ENCODE peak calls at places on chromosomes 4 and X, in six cellular contexts. P, A, D, B, L and V are unnamed samples.

GRCh38 chrX:43703211-43703791 is 47.2 kb downstream of the MAOA start:
- DNase-seq in P (peak), A (no peak), D (peak), B (no peak), L (no peak), V (peak)

GRCh38 chr4:1216869-1217294 is 32.0 kb downstream of the CTBP1 start:
- DNase-seq in P (no peak), A (no peak), D (no peak), B (peak), L (no peak), V (no peak)

GRCh38 chrX:17052776-17053175 is 106.3 kb downstream of the REPS2 start:
- DNase-seq in P (no peak), A (no peak), D (no peak), B (no peak), L (no peak), V (no peak)

GRCh38 chr4:23878912-23879732 is 10.7 kb downstream of the PPARGC1A start:
- DNase-seq in P (no peak), A (no peak), D (no peak), B (no peak), L (no peak), V (peak)

GRCh38 chr4:34181891-34182290 is 2062.4 kb downstream of the ARAP2 start:
- DNase-seq in P (no peak), A (no peak), D (peak), B (no peak), L (no peak), V (no peak)

GRCh38 chr4:69239777-69240176 is 25.2 kb upstream of the UGT2B11 start:
- DNase-seq in P (peak), A (peak), D (no peak), B (no peak), L (no peak), V (peak)

GRCh38 chrX:105698386-105698785 is 124.0 kb upstream of the NRK start:
- DNase-seq in P (no peak), A (no peak), D (no peak), B (no peak), L (no peak), V (no peak)

GRCh38 chr4:81021526-81021944 is 9.0 kb upstream of the BMP3 start:
- DNase-seq in P (peak), A (no peak), D (no peak), B (no peak), L (no peak), V (no peak)

GRCh38 chr4:26478330-26478729 is 12.0 kb downstream of the CCKAR start:
- DNase-seq in P (no peak), A (no peak), D (no peak), B (no peak), L (no peak), V (no peak)

GRCh38 chrX:123153846-123154335 is 30.2 kb upstream of the GRIA3 start:
- DNase-seq in P (no peak), A (no peak), D (no peak), B (no peak), L (no peak), V (peak)

GRCh38 chr4:185017964-185018772 is at the start of gene HELT:
- DNase-seq in P (no peak), A (no peak), D (no peak), B (peak), L (no peak), V (no peak)

GRCh38 chrX:151239748-151240147 is 63.4 kb downstream of the GPR50 start:
- DNase-seq in P (no peak), A (no peak), D (no peak), B (no peak), L (no peak), V (no peak)

GRCh38 chr4:10085386-10085785 is 31.2 kb downstream of the WDR1 start:
- DNase-seq in P (no peak), A (no peak), D (no peak), B (no peak), L (peak), V (no peak)

GRCh38 chrX:119983494-119983893 is 39.9 kb upstream of the NKAP start:
- DNase-seq in P (no peak), A (no peak), D (no peak), B (no peak), L (no peak), V (no peak)

GRCh38 chr4:779555-779954 is 46.4 kb downstream of the CPLX1 start:
- DNase-seq in P (no peak), A (no peak), D (no peak), B (no peak), L (no peak), V (no peak)

GRCh38 chr4:4631150-4631549 is 89.3 kb upstream of the STX18 start:
- DNase-seq in P (no peak), A (no peak), D (no peak), B (no peak), L (no peak), V (no peak)

GRCh38 chr4:152499322-152499721 is 36.6 kb downstream of the FBXW7 start:
- DNase-seq in P (no peak), A (no peak), D (no peak), B (no peak), L (no peak), V (no peak)

GRCh38 chrX:110013968-110014367 is 11.1 kb downstream of the TMEM164 start:
- DNase-seq in P (no peak), A (no peak), D (no peak), B (no peak), L (no peak), V (no peak)

GRCh38 chr4:183468210-183469095 is 24.0 kb downstream of the CDKN2AIP start:
- DNase-seq in P (no peak), A (no peak), D (no peak), B (no peak), L (no peak), V (peak)

GRCh38 chr4:164748375-164748774 is 5.6 kb upstream of the SMIM31 start:
- DNase-seq in P (no peak), A (peak), D (peak), B (no peak), L (no peak), V (peak)

GRCh38 chrX:31168596-31168995 is 96.8 kb upstream of the FTHL17 start:
- DNase-seq in P (no peak), A (no peak), D (no peak), B (no peak), L (no peak), V (no peak)

GRCh38 chr4:20279381-20279780 is 27.7 kb downstream of the SLIT2 start:
- DNase-seq in P (no peak), A (no peak), D (no peak), B (no peak), L (no peak), V (no peak)

GRCh38 chr4:154120277-154120676 is 331.4 kb upstream of the SFRP2 start:
- DNase-seq in P (no peak), A (no peak), D (no peak), B (no peak), L (no peak), V (no peak)

GRCh38 chr4:130478406-130478805 is 1382.5 kb downstream of the C4orf33 start:
- DNase-seq in P (no peak), A (peak), D (peak), B (no peak), L (no peak), V (no peak)

GRCh38 chr4:118981171-118981838 is 92.7 kb downstream of the SYNPO2 start:
- DNase-seq in P (no peak), A (no peak), D (no peak), B (no peak), L (no peak), V (no peak)

GRCh38 chrX:116204947-116205346 is 34.4 kb downstream of the AGTR2 start:
- DNase-seq in P (no peak), A (peak), D (peak), B (no peak), L (no peak), V (peak)

GRCh38 chrX:54357414-54358377 is at the start of gene WNK3:
- DNase-seq in P (peak), A (no peak), D (peak), B (peak), L (peak), V (peak)

GRCh38 chrX:115392871-115393270 is 103.4 kb downstream of the LUZP4 start:
- DNase-seq in P (no peak), A (no peak), D (no peak), B (no peak), L (no peak), V (no peak)

GRCh38 chr4:153318696-153319320 is 25.7 kb upstream of the MND1 start:
- DNase-seq in P (no peak), A (peak), D (peak), B (no peak), L (no peak), V (peak)

GRCh38 chr4:26264109-26264508 is 56.7 kb upstream of the RBPJ start:
- DNase-seq in P (no peak), A (no peak), D (no peak), B (no peak), L (no peak), V (no peak)

GRCh38 chr4:169099775-169100180 is 89.7 kb upstream of the CBR4 start:
- DNase-seq in P (no peak), A (no peak), D (peak), B (no peak), L (no peak), V (peak)

DNA sequence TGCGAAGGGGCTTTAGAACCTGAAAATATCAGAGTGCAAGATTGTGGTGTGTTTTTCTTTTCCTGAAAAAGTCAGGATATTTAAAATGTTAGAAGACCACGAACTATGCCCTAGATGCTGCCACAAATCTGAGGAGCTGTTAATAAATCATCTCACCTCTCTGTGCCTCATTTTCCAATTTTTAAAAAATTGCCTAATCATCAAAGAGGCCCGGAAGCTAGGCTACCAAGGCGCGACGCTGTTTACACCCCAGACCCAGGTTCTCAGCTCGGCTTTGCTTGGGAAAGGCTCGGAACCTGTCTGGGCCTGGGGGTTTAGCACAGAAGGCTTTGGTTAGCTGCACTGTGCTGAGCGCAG is 409.6 kb downstream of the BCOR start:
- DNase-seq in P (no peak), A (no peak), D (no peak), B (no peak), L (no peak), V (no peak)
- H3K4me3 ChIP-seq in P (no peak), A (peak), D (no peak), B (peak), L (peak), V (peak)

GRCh38 chrX:39017062-39017461 is 215.8 kb downstream of the MID1IP1 start:
- DNase-seq in P (no peak), A (no peak), D (no peak), B (no peak), L (peak), V (no peak)
- H3K4me3 ChIP-seq in P (no peak), A (no peak), D (no peak), B (no peak), L (no peak), V (no peak)

GRCh38 chrX:140713174-140713539 is 3.6 kb downstream of the LINC00632 start:
- DNase-seq in P (no peak), A (peak), D (peak), B (no peak), L (no peak), V (no peak)
- H3K4me3 ChIP-seq in P (no peak), A (no peak), D (peak), B (peak), L (no peak), V (no peak)

GRCh38 chr4:86846921-86847320 is 2.3 kb downstream of the SLC10A6 start:
- DNase-seq in P (no peak), A (no peak), D (peak), B (no peak), L (no peak), V (no peak)

GRCh38 chr4:86847576-86847975 is 1.6 kb downstream of the SLC10A6 start:
- DNase-seq in P (no peak), A (no peak), D (no peak), B (no peak), L (no peak), V (no peak)

GRCh38 chr4:86845593-86845992 is 3.6 kb downstream of the SLC10A6 start:
- DNase-seq in P (no peak), A (no peak), D (no peak), B (no peak), L (no peak), V (no peak)

GRCh38 chr4:86848136-86848535 is 1.0 kb downstream of the SLC10A6 start:
- DNase-seq in P (no peak), A (no peak), D (no peak), B (no peak), L (no peak), V (no peak)

GRCh38 chr4:86848732-86849617 is at the start of gene SLC10A6:
- DNase-seq in P (no peak), A (no peak), D (peak), B (no peak), L (no peak), V (no peak)
- H3K4me3 ChIP-seq in P (no peak), A (no peak), D (no peak), B (no peak), L (no peak), V (no peak)

GRCh38 chr4:98433608-98434198 is 172.5 kb downstream of the RAP1GDS1 start:
- DNase-seq in P (no peak), A (no peak), D (no peak), B (no peak), L (no peak), V (no peak)
- H3K4me3 ChIP-seq in P (no peak), A (no peak), D (no peak), B (no peak), L (no peak), V (no peak)

GRCh38 chrX:1534321-1535168 is 2.4 kb downstream of the P2RY8 start:
- DNase-seq in P (no peak), A (peak), D (no peak), B (no peak), L (no peak), V (no peak)

GRCh38 chrX:1535241-1536041 is 1.5 kb downstream of the P2RY8 start:
- DNase-seq in P (peak), A (peak), D (no peak), B (no peak), L (no peak), V (no peak)

GRCh38 chrX:1533083-1533482 is 3.9 kb downstream of the P2RY8 start:
- DNase-seq in P (no peak), A (no peak), D (no peak), B (no peak), L (no peak), V (no peak)

GRCh38 chrX:1536712-1537030 is 314 bp downstream of the P2RY8 start:
- DNase-seq in P (no peak), A (no peak), D (no peak), B (no peak), L (no peak), V (no peak)

DNA sequence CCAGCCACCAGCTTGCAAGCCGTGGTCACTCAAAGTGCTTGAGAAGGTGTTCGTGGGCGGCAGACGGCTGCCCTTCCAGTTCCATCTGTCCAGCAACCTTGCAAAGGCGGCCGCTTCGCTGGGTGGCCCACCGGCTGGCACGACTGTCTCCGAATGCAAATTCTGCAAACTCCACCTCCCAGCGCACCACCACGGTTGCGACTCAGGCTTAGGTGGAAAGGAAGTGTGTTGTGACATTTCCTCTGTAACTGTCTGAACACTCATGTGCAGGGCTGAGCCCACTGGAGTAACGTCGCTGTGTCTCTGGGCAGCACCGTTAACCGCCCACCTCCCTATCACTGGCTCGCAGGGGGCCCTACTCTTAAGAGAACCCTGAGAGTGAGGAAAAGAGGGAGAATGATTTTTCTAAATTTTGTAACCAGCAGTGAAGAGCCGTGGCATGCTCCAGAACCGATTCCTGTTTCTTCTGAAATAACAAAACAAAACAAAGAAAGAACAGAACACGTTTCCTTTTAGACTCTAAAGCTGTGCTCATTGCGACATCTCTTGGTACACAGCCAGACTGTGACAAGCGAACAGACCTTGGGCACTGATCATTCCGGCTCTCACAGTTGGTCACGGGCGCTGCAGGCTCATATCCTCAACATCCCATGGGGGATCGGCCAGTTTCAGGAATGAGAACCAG is at the start of gene P2RY8:
- DNase-seq in P (peak), A (peak), D (peak), B (peak), L (peak), V (peak)
- H3K4me3 ChIP-seq in P (peak), A (peak), D (no peak), B (peak), L (no peak), V (no peak)

GRCh38 chr4:38769441-38770210 is 13.2 kb downstream of the TLR10 start:
- DNase-seq in P (no peak), A (no peak), D (no peak), B (no peak), L (no peak), V (no peak)
- H3K4me3 ChIP-seq in P (no peak), A (no peak), D (no peak), B (no peak), L (no peak), V (no peak)

GRCh38 chr4:8905236-8905772 is 33.7 kb upstream of the HMX1 start:
- DNase-seq in P (no peak), A (no peak), D (no peak), B (no peak), L (peak), V (no peak)
- H3K4me3 ChIP-seq in P (no peak), A (no peak), D (no peak), B (no peak), L (no peak), V (no peak)

GRCh38 chr4:55547918-55548317 is 1.2 kb upstream of the CLOCK start:
- DNase-seq in P (no peak), A (no peak), D (no peak), B (no peak), L (no peak), V (no peak)
- H3K4me3 ChIP-seq in P (no peak), A (peak), D (peak), B (peak), L (no peak), V (peak)

DNA sequence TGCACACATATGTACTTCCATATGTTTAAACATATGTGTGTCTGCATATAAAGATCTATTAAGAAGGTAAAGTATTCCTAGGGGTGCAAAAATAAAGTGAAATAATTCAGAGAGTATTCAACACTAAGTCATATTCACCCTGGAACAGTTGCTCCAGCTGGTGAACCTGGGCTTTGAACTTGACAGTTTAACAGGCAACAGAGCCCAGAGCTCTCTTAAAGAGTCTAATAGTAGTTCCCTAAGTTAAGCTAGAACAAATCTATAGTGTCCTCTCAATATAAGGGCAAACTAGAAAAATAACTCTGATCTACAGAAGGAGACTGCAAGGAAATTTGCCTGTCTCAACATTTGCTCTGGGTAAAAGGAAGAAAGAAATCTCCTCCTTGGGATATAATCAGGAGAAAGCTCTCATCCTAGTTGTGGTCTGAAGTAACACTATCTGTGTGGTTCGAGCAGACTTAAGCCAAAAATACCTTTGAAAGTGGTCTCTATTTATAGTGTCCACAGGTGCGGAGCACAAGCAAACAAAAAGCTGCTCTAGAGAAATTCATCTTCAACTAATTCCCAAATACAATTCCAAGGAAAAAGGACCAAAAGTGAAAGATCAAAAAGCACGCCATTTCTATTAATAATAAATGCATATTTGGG is 29.9 kb downstream of the VEGFC start:
- DNase-seq in P (no peak), A (no peak), D (no peak), B (no peak), L (no peak), V (no peak)
- H3K4me3 ChIP-seq in P (no peak), A (no peak), D (no peak), B (no peak), L (no peak), V (no peak)